ENCODE peak calls at places on chromosome 20, in six cellular contexts. Y is tibial nerve, Z is heart left ventricle, N is endothelial cell of umbilical vein, U is GM12878, G is pancreas. C is an unnamed sample.
A peak's percentile ranks its signal among the peaks of the same experiment; 100 is the strongest.

GRCh38 chr20:12023169-12023795 is 105.6 kb downstream of the BTBD3 start:
- DNase-seq in Y (no peak), Z (no peak), N (no peak), U (no peak), G (no peak), C (no peak)

GRCh38 chr20:17491041-17491440 is 40.1 kb downstream of the BFSP1 start:
- DNase-seq in Y (no peak), Z (no peak), N (no peak), U (no peak), G (no peak), C (no peak)

GRCh38 chr20:44701116-44701865 is 13.9 kb upstream of the CCN5 start:
- DNase-seq in Y (no peak), Z (peak; percentile 37), N (no peak), U (no peak), G (no peak), C (no peak)

GRCh38 chr20:7392551-7392950 is 547.7 kb downstream of the HAO1 start:
- DNase-seq in Y (no peak), Z (no peak), N (peak; percentile 56), U (no peak), G (no peak), C (no peak)

GRCh38 chr20:59811681-59812171 is 121.7 kb downstream of the SYCP2 start:
- DNase-seq in Y (peak; percentile 2), Z (no peak), N (no peak), U (no peak), G (no peak), C (peak; percentile 6)

GRCh38 chr20:12180107-12180661 is 262.5 kb downstream of the BTBD3 start:
- DNase-seq in Y (no peak), Z (no peak), N (no peak), U (no peak), G (no peak), C (no peak)

GRCh38 chr20:62774076-62774714 is 22.1 kb upstream of the MRGBP start:
- DNase-seq in Y (no peak), Z (no peak), N (no peak), U (no peak), G (peak; percentile 47), C (no peak)

GRCh38 chr20:2207770-2208097 is 88.1 kb upstream of the TGM3 start:
- DNase-seq in Y (no peak), Z (no peak), N (no peak), U (no peak), G (no peak), C (no peak)

GRCh38 chr20:57176842-57177241 is 89.6 kb downstream of the BMP7 start:
- DNase-seq in Y (no peak), Z (no peak), N (no peak), U (no peak), G (no peak), C (no peak)

GRCh38 chr20:19945732-19946670 is 71.2 kb upstream of the NAA20 start:
- DNase-seq in Y (no peak), Z (peak; percentile 62), N (peak; percentile 52), U (no peak), G (no peak), C (no peak)

GRCh38 chr20:53884859-53885654 is 185.3 kb downstream of the BCAS1 start:
- DNase-seq in Y (no peak), Z (no peak), N (no peak), U (no peak), G (no peak), C (no peak)

GRCh38 chr20:22995923-22996322 is 39.2 kb upstream of the SSTR4 start:
- DNase-seq in Y (no peak), Z (no peak), N (no peak), U (no peak), G (no peak), C (no peak)

GRCh38 chr20:44068780-44069191 is 118.2 kb downstream of the JPH2 start:
- DNase-seq in Y (no peak), Z (peak; percentile 26), N (no peak), U (no peak), G (no peak), C (no peak)

GRCh38 chr20:9551808-9552550 is 37.6 kb downstream of the LAMP5 start:
- DNase-seq in Y (no peak), Z (no peak), N (no peak), U (no peak), G (no peak), C (no peak)

GRCh38 chr20:46631874-46632446 is 19.3 kb downstream of the SLC13A3 start:
- DNase-seq in Y (no peak), Z (no peak), N (no peak), U (no peak), G (no peak), C (no peak)

GRCh38 chr20:57469418-57470211 is 55.3 kb downstream of the CTCFL start:
- DNase-seq in Y (no peak), Z (peak; percentile 84), N (no peak), U (no peak), G (no peak), C (no peak)

GRCh38 chr20:58664883-58665282 is 13.8 kb downstream of the STX16 start:
- DNase-seq in Y (no peak), Z (no peak), N (no peak), U (no peak), G (no peak), C (no peak)
- TF ChIP-seq CTCF in Y (no peak), Z (no peak), N (no peak), U (no peak), G (no peak), C (no peak)

GRCh38 chr20:49906101-49906604 is 9.2 kb downstream of the SPATA2 start:
- DNase-seq in Y (no peak), Z (peak; percentile 52), N (no peak), U (no peak), G (peak; percentile 63), C (no peak)
- H3K36me3 ChIP-seq in Y (peaks cover 85% of the 10 kb centered on the region), Z (peaks cover 61% of the 10 kb centered on the region), N (peaks cover 29% of the 10 kb centered on the region), U (peaks cover 17% of the 10 kb centered on the region), G (peaks cover 3% of the 10 kb centered on the region), C (no peaks in the 10 kb centered on the region)

DNA sequence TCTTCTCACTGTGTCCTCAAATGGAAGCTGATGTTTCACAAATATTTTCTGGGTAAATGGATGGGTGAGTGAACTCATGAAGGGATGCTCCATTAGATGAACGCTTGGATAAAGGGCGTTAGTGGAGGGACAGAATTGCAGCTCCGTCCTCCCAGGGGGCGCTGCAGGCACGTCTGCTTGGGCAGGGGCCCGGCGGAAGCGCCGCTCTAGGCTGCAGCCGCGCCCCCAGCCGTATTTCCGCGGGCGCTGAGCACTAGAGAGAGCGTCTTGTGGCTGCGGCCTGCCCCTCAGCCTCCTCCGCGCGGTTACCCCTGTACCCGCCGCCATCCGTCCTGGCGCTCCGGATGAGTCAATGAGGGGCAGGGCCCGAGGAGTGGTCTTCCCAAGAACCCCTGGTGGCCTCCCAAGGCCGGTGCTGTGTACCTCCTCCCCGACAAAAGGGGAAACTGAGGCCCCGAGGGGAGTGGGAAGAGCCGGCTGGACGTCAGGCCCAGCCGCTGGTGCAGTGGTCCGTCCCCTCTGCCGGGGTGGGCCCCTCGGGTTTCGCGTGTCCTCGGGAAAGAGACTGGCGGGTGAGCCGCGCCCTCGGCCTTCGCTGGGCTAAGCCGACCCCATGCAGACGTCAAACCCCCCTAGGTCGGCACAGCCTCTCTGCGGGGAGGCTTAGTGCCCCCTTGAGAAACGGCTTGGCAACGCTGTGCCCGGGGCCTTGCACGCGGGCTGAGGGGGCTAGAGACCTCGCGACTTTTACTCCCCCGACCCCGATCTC is 11.5 kb upstream of the SNHG17 start:
- DNase-seq in Y (peak; percentile 87), Z (peak; percentile 94), N (peak; percentile 88), U (peak; percentile 56), G (peak; percentile 95), C (peak; percentile 89)
- TF ChIP-seq CTCF in Y (peak; percentile 98), Z (peak; percentile 92), N (peak; percentile 93), U (peak; percentile 90), G (peak; percentile 89), C (peak; percentile 96)

DNA sequence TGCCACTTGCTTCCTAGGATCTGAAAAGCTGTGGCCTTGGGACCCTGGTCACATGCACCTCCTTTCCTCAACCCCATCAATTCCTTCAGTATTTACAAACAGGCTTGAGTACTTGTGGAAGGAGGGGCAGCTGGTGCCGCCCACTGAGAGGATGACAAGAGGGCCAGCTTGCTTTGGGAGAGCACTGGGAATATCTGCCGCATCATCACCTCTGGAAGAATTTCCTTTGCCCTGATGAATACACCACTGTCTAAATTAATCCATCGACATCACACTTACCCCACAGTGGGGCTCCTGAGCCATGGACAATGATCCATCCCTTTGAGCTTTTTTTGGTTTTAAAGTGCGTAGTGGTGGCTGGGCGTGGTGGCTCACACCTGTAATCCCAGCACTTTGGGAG is 25.9 kb downstream of the TBC1D20 start:
- DNase-seq in Y (no peak), Z (no peak), N (no peak), U (no peak), G (no peak), C (no peak)
- H3K36me3 ChIP-seq in Y (peaks cover 91% of the 10 kb centered on the region), Z (peaks cover 91% of the 10 kb centered on the region), N (peaks cover 34% of the 10 kb centered on the region), U (peaks cover 39% of the 10 kb centered on the region), G (peaks cover 4% of the 10 kb centered on the region), C (no peaks in the 10 kb centered on the region)